ENCODE peak calls at places on chromosomes 2 and 18, in ten cellular contexts. D, C, A, O, U, G, F, Y, S and J are unnamed samples. For H3K36me3 and H3K4me1, the result is how much of the 10 kb centered on the place peaks cover.

GRCh38 chr2:48527211-48527880 is 2.6 kb upstream of the STON1 start:
- DNase-seq in D (no peak), C (peak), A (no peak), O (no peak), U (no peak), G (no peak), F (no peak), Y (no peak), S (no peak), J (no peak)

GRCh38 chr2:43465234-43465633 is 130.6 kb downstream of the THADA start:
- DNase-seq in D (no peak), C (no peak), A (no peak), O (no peak), U (no peak), G (no peak), F (no peak), Y (no peak), S (no peak), J (no peak)

GRCh38 chr2:205934443-205934842 is 151.5 kb downstream of the INO80D start:
- DNase-seq in D (no peak), C (no peak), A (no peak), O (no peak), U (no peak), G (no peak), F (no peak), Y (no peak), S (no peak), J (no peak)

GRCh38 chr2:15223887-15224286 is 337.2 kb downstream of the NBAS start:
- DNase-seq in D (no peak), C (peak), A (no peak), O (no peak), U (no peak), G (no peak), F (no peak), Y (no peak), S (no peak), J (no peak)

GRCh38 chr2:84900951-84901350 is 4.5 kb upstream of the TMSB10 start:
- DNase-seq in D (no peak), C (no peak), A (no peak), O (no peak), U (no peak), G (no peak), F (no peak), Y (no peak), S (no peak), J (no peak)

GRCh38 chr2:21281876-21282514 is 158.2 kb downstream of the TDRD15 start:
- DNase-seq in D (no peak), C (no peak), A (no peak), O (no peak), U (no peak), G (no peak), F (no peak), Y (no peak), S (no peak), J (no peak)

GRCh38 chr2:29782531-29782930 is 138.9 kb downstream of the ALK start:
- DNase-seq in D (no peak), C (no peak), A (no peak), O (no peak), U (no peak), G (no peak), F (no peak), Y (no peak), S (no peak), J (no peak)

GRCh38 chr2:205361272-205361671 is 321.0 kb upstream of the NRP2 start:
- DNase-seq in D (no peak), C (no peak), A (no peak), O (no peak), U (no peak), G (no peak), F (no peak), Y (no peak), S (no peak), J (no peak)

GRCh38 chr2:32064021-32064678 is 794 bp downstream of the SPAST start:
- DNase-seq in D (no peak), C (no peak), A (peak), O (no peak), U (no peak), G (peak), F (no peak), Y (no peak), S (no peak), J (peak)

GRCh38 chr2:207012461-207012860 is 73.1 kb downstream of the CPO start:
- DNase-seq in D (no peak), C (no peak), A (no peak), O (no peak), U (no peak), G (no peak), F (no peak), Y (no peak), S (no peak), J (no peak)

GRCh38 chr2:38073211-38074005 is 2.5 kb downstream of the CYP1B1 start:
- DNase-seq in D (no peak), C (no peak), A (no peak), O (no peak), U (no peak), G (no peak), F (no peak), Y (no peak), S (peak), J (no peak)

GRCh38 chr2:108884629-108885028 is 98.1 kb downstream of the CCDC138 start:
- DNase-seq in D (no peak), C (no peak), A (no peak), O (no peak), U (no peak), G (no peak), F (no peak), Y (no peak), S (no peak), J (no peak)

GRCh38 chr18:76455015-76455676 is 39.9 kb downstream of the ZNF516 start:
- DNase-seq in D (no peak), C (no peak), A (no peak), O (peak), U (no peak), G (no peak), F (no peak), Y (no peak), S (no peak), J (no peak)

GRCh38 chr18:34943587-34943986 is 97.6 kb upstream of the MAPRE2 start:
- DNase-seq in D (no peak), C (no peak), A (no peak), O (no peak), U (no peak), G (no peak), F (no peak), Y (no peak), S (no peak), J (no peak)

GRCh38 chr2:235005603-235006259 is 53.9 kb downstream of the SH3BP4 start:
- DNase-seq in D (no peak), C (no peak), A (no peak), O (peak), U (peak), G (peak), F (peak), Y (peak), S (peak), J (no peak)

GRCh38 chr2:197256771-197257170 is 53.8 kb downstream of the ANKRD44 start:
- DNase-seq in D (no peak), C (no peak), A (no peak), O (no peak), U (no peak), G (no peak), F (no peak), Y (no peak), S (no peak), J (no peak)

GRCh38 chr2:197254776-197255521 is 55.6 kb downstream of the ANKRD44 start:
- DNase-seq in D (no peak), C (no peak), A (no peak), O (no peak), U (no peak), G (no peak), F (no peak), Y (no peak), S (no peak), J (no peak)

GRCh38 chr2:197255550-197255949 is 55.0 kb downstream of the ANKRD44 start:
- DNase-seq in D (peak), C (peak), A (peak), O (peak), U (peak), G (peak), F (no peak), Y (peak), S (peak), J (peak)

GRCh38 chr2:197258580-197258979 is 52.0 kb downstream of the ANKRD44 start:
- DNase-seq in D (no peak), C (peak), A (no peak), O (no peak), U (no peak), G (no peak), F (no peak), Y (no peak), S (no peak), J (no peak)

GRCh38 chr2:197256021-197256420 is 54.6 kb downstream of the ANKRD44 start:
- DNase-seq in D (no peak), C (no peak), A (no peak), O (no peak), U (no peak), G (no peak), F (no peak), Y (no peak), S (no peak), J (no peak)
- H3K36me3 ChIP-seq in D (under half), C (under half), A (under half), O (under half), U (under half), G (under half), F (under half), Y (under half), S (under half), J (under half)

GRCh38 chr2:127097841-127098651 is 8.9 kb downstream of the BIN1 start:
- DNase-seq in D (no peak), C (no peak), A (no peak), O (no peak), U (no peak), G (no peak), F (no peak), Y (no peak), S (peak), J (no peak)

GRCh38 chr2:127097471-127097765 is 9.5 kb downstream of the BIN1 start:
- DNase-seq in D (no peak), C (no peak), A (no peak), O (no peak), U (no peak), G (no peak), F (no peak), Y (no peak), S (no peak), J (no peak)

GRCh38 chr2:127100261-127101047 is 6.5 kb downstream of the BIN1 start:
- DNase-seq in D (no peak), C (peak), A (no peak), O (no peak), U (no peak), G (no peak), F (peak), Y (peak), S (peak), J (no peak)

GRCh38 chr2:127096718-127097470 is 10.1 kb downstream of the BIN1 start:
- DNase-seq in D (no peak), C (no peak), A (no peak), O (no peak), U (no peak), G (no peak), F (no peak), Y (peak), S (peak), J (no peak)

GRCh38 chr2:127098711-127099110 is 8.2 kb downstream of the BIN1 start:
- DNase-seq in D (no peak), C (no peak), A (no peak), O (no peak), U (no peak), G (no peak), F (no peak), Y (no peak), S (no peak), J (no peak)
- H3K4me1 ChIP-seq in D (half or more), C (under half), A (under half), O (under half), U (under half), G (under half), F (under half), Y (half or more), S (under half), J (under half)

DNA sequence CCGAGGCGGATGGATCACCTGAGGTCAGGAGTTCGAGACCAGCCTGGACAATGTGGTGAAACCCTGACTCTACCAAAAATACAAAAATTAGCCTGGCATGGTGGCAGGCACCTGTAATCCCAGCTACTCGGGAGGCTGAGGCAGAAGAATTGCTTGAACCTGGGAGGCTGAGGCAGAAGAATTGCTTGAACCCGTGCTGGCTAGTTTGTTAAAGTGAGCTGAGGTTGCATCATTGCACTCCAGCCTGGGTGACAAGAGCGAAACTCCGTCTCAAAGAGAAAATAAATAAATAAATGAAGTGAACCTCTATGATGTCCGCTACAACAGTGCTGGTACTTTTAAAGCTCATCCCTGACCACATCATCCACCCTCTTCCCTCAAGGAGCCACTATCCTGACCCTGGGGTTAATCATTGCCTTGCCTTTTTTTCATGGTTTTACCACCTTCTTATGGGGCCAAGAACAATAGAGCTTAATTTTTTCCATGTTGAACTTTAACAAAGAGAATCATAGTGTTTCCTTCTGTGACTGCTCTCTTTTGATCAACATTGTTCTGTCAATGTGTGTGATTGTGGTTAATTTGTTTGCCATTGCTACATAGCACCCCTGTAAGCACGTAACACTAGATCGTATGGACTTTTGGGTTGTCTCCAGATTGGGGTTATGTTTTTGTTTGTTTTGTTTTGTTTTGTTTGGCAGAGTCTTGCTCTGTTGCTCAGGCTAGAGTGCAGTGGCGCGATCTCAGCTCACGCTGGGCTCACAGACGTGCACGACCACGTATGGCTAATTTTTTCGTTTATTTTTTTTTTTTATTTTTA is 17.1 kb upstream of the ATRAID start:
- DNase-seq in D (no peak), C (no peak), A (no peak), O (no peak), U (no peak), G (no peak), F (no peak), Y (no peak), S (peak), J (no peak)
- TF ChIP-seq CTCF in D (no peak), C (no peak), A (no peak), O (no peak), U (no peak), G (no peak), F (no peak), Y (no peak), S (no peak), J (no peak)

GRCh38 chr2:121362226-121362625 is 77.2 kb upstream of the TFCP2L1 start:
- DNase-seq in D (no peak), C (no peak), A (no peak), O (no peak), U (no peak), G (no peak), F (no peak), Y (no peak), S (no peak), J (no peak)
- H3K36me3 ChIP-seq in D (half or more), C (under half), A (under half), O (half or more), U (half or more), G (under half), F (under half), Y (half or more), S (under half), J (under half)

DNA sequence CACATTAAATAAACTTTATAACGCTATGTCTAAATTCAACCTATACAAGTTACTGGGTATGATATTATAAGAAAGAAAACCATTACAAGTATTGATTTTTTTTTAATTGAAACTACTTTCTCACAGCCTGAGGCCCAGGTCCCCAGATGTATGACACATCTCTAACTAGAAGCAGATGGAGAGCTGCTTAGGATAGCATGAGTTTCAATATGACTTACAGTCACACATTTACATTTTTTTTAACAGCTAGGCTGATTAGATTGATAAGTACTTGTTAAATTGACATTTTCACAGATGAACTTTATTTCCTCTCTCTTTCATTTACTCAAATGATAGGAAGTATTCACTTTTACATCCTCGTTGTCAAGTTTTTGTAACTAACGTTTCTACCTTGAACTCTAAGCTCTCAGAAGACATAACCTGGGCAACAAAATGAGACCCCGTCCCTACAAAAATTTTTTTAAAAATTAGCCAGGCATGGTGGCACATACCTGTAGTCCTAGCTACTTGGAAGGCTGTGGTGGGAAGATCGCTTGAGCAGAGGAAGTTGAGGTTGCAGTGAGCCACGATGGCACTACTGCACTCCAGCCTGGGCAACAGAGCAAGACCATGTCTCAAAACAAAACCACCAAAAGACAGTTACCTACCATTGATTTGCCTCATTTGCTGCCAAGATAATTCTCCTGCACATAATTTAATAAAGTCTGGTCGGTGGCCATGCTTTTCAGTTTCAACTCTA is 52.4 kb downstream of the STK39 start:
- DNase-seq in D (no peak), C (peak), A (no peak), O (no peak), U (no peak), G (no peak), F (no peak), Y (no peak), S (no peak), J (no peak)
- H3K4me1 ChIP-seq in D (under half), C (under half), A (under half), O (under half), U (under half), G (under half), F (half or more), Y (under half), S (under half), J (under half)

GRCh38 chr2:169225233-169225750 is 137.0 kb downstream of the LRP2 start:
- DNase-seq in D (no peak), C (no peak), A (no peak), O (no peak), U (no peak), G (no peak), F (no peak), Y (no peak), S (no peak), J (no peak)
- TF ChIP-seq CTCF in D (no peak), C (no peak), A (no peak), O (no peak), U (no peak), G (no peak), F (no peak), Y (no peak), S (no peak), J (no peak)

GRCh38 chr18:5150888-5151287 is 46.2 kb downstream of the AKAIN1 start:
- DNase-seq in D (no peak), C (no peak), A (no peak), O (no peak), U (no peak), G (no peak), F (no peak), Y (no peak), S (no peak), J (no peak)

GRCh38 chr18:5158171-5158570 is 38.9 kb downstream of the AKAIN1 start:
- DNase-seq in D (no peak), C (no peak), A (no peak), O (no peak), U (no peak), G (no peak), F (no peak), Y (no peak), S (no peak), J (no peak)

GRCh38 chr18:5155907-5156287 is 41.2 kb downstream of the AKAIN1 start:
- DNase-seq in D (no peak), C (no peak), A (no peak), O (no peak), U (no peak), G (no peak), F (no peak), Y (no peak), S (no peak), J (no peak)

GRCh38 chr18:5155180-5155906 is 41.7 kb downstream of the AKAIN1 start:
- DNase-seq in D (no peak), C (no peak), A (no peak), O (no peak), U (no peak), G (peak), F (no peak), Y (no peak), S (no peak), J (no peak)

DNA sequence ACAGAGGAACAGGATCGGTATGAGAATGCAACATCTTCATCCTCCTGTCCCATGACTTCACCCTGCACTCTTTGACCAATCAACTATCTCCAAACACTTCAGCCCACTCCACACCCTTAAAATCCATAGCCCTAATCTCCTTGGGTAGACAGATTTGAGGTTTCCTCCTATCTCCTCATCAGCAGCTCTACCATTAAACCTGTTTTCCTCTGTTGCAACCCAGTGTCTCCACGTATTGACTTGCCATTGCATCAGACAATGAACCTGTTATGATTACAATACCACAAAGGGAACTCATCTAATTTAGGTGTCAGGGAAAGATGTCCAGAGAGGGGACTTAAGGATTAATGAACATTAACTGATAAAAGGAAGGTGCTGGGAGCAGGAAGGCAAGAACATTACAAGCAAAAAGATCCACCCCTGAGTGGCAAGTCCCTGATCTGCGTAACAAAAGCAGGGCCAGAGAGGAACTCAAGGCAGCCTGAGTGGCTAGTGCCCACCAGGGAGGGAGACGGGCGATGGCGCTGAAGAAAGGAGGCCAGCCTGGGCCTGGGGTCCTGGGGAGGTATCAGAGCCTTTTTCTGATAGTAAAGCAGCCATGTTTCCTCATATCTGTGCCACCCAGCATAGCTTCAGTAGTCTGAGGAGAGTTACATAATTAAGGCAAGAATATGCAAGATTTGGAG is 44.6 kb downstream of the AKAIN1 start:
- DNase-seq in D (no peak), C (no peak), A (no peak), O (no peak), U (no peak), G (no peak), F (no peak), Y (no peak), S (no peak), J (no peak)
- H3K36me3 ChIP-seq in D (under half), C (under half), A (under half), O (under half), U (under half), G (under half), F (under half), Y (under half), S (under half), J (under half)

GRCh38 chr2:73985318-73986084 is 791 bp downstream of the TET3 start:
- DNase-seq in D (no peak), C (no peak), A (no peak), O (peak), U (peak), G (peak), F (no peak), Y (peak), S (peak), J (peak)
- H3K4me1 ChIP-seq in D (half or more), C (under half), A (half or more), O (half or more), U (under half), G (under half), F (half or more), Y (half or more), S (under half), J (under half)